ENCODE peak calls at places on chromosomes 4 and X, in nine cellular contexts. One of them, this sample, is unnamed.
A peak's percentile ranks its signal among the peaks of the same experiment; 100 is the strongest.

GRCh38 chrX:48966796-48967579 is 4.7 kb downstream of the KCND1 start:
- DNase-seq in heart right ventricle: no peak
- DNase-seq in fibroblast of mammary gland: peak; percentile 21
- DNase-seq in IMR-90: peak; percentile 55
- DNase-seq in ascending aorta: no peak
- DNase-seq in MM.1S: no peak
- DNase-seq in colonic mucosa: no peak
- DNase-seq in GM12865: no peak
- DNase-seq in uterus: no peak
- DNase-seq in this sample: no peak

GRCh38 chr4:169251291-169252235 is 19.2 kb downstream of the SH3RF1 start:
- DNase-seq in heart right ventricle: no peak
- DNase-seq in fibroblast of mammary gland: no peak
- DNase-seq in IMR-90: no peak
- DNase-seq in ascending aorta: no peak
- DNase-seq in MM.1S: no peak
- DNase-seq in colonic mucosa: peak; percentile 57
- DNase-seq in GM12865: no peak
- DNase-seq in uterus: no peak
- DNase-seq in this sample: no peak

GRCh38 chr4:54840992-54841768 is 183.4 kb downstream of the KIT start:
- DNase-seq in heart right ventricle: peak; percentile 26
- DNase-seq in fibroblast of mammary gland: peak; percentile 17
- DNase-seq in IMR-90: peak; percentile 2
- DNase-seq in ascending aorta: no peak
- DNase-seq in MM.1S: no peak
- DNase-seq in colonic mucosa: peak; percentile 18
- DNase-seq in GM12865: peak; percentile 18
- DNase-seq in uterus: no peak
- DNase-seq in this sample: no peak

GRCh38 chrX:129706395-129707072 is 32.2 kb upstream of the XPNPEP2 start:
- DNase-seq in heart right ventricle: peak; percentile 42
- DNase-seq in fibroblast of mammary gland: no peak
- DNase-seq in IMR-90: no peak
- DNase-seq in ascending aorta: peak; percentile 62
- DNase-seq in MM.1S: no peak
- DNase-seq in colonic mucosa: no peak
- DNase-seq in GM12865: no peak
- DNase-seq in uterus: no peak
- DNase-seq in this sample: no peak

GRCh38 chr4:123477804-123478209 is 81.2 kb downstream of the SPRY1 start:
- DNase-seq in heart right ventricle: peak; percentile 27
- DNase-seq in fibroblast of mammary gland: peak; percentile 47
- DNase-seq in IMR-90: peak; percentile 50
- DNase-seq in ascending aorta: peak; percentile 75
- DNase-seq in MM.1S: no peak
- DNase-seq in colonic mucosa: no peak
- DNase-seq in GM12865: peak; percentile 28
- DNase-seq in uterus: no peak
- DNase-seq in this sample: peak; percentile 28

GRCh38 chr4:102683846-102684581 is 76.8 kb downstream of the MANBA start:
- DNase-seq in heart right ventricle: no peak
- DNase-seq in fibroblast of mammary gland: no peak
- DNase-seq in IMR-90: peak; percentile 25
- DNase-seq in ascending aorta: no peak
- DNase-seq in MM.1S: no peak
- DNase-seq in colonic mucosa: no peak
- DNase-seq in GM12865: no peak
- DNase-seq in uterus: no peak
- DNase-seq in this sample: no peak

GRCh38 chrX:118637997-118638396 is 89.4 kb upstream of the IL13RA1 start:
- DNase-seq in heart right ventricle: no peak
- DNase-seq in fibroblast of mammary gland: no peak
- DNase-seq in IMR-90: peak; percentile 3
- DNase-seq in ascending aorta: no peak
- DNase-seq in MM.1S: no peak
- DNase-seq in colonic mucosa: no peak
- DNase-seq in GM12865: no peak
- DNase-seq in uterus: no peak
- DNase-seq in this sample: no peak

GRCh38 chr4:127672111-127672510 is 39.4 kb downstream of the INTU start:
- DNase-seq in heart right ventricle: no peak
- DNase-seq in fibroblast of mammary gland: no peak
- DNase-seq in IMR-90: no peak
- DNase-seq in ascending aorta: no peak
- DNase-seq in MM.1S: no peak
- DNase-seq in colonic mucosa: no peak
- DNase-seq in GM12865: no peak
- DNase-seq in uterus: no peak
- DNase-seq in this sample: no peak

GRCh38 chr4:111556141-111556781 is 589.0 kb upstream of the FAM241A start:
- DNase-seq in heart right ventricle: no peak
- DNase-seq in fibroblast of mammary gland: peak; percentile 56
- DNase-seq in IMR-90: peak; percentile 65
- DNase-seq in ascending aorta: no peak
- DNase-seq in MM.1S: no peak
- DNase-seq in colonic mucosa: no peak
- DNase-seq in GM12865: no peak
- DNase-seq in uterus: no peak
- DNase-seq in this sample: no peak

GRCh38 chrX:119686087-119686639 is 6.8 kb downstream of the SEPTIN6 start:
- DNase-seq in heart right ventricle: no peak
- DNase-seq in fibroblast of mammary gland: peak; percentile 65
- DNase-seq in IMR-90: no peak
- DNase-seq in ascending aorta: no peak
- DNase-seq in MM.1S: peak; percentile 41
- DNase-seq in colonic mucosa: no peak
- DNase-seq in GM12865: peak; percentile 79
- DNase-seq in uterus: no peak
- DNase-seq in this sample: peak; percentile 67

GRCh38 chr4:139599594-139600374 is 43.8 kb upstream of the SETD7 start:
- DNase-seq in heart right ventricle: no peak
- DNase-seq in fibroblast of mammary gland: peak; percentile 81
- DNase-seq in IMR-90: peak; percentile 73
- DNase-seq in ascending aorta: no peak
- DNase-seq in MM.1S: no peak
- DNase-seq in colonic mucosa: no peak
- DNase-seq in GM12865: no peak
- DNase-seq in uterus: no peak
- DNase-seq in this sample: no peak

GRCh38 chrX:30875957-30876356 is 13.1 kb downstream of the TAB3 start:
- DNase-seq in heart right ventricle: no peak
- DNase-seq in fibroblast of mammary gland: peak; percentile 87
- DNase-seq in IMR-90: peak; percentile 87
- DNase-seq in ascending aorta: no peak
- DNase-seq in MM.1S: no peak
- DNase-seq in colonic mucosa: no peak
- DNase-seq in GM12865: no peak
- DNase-seq in uterus: no peak
- DNase-seq in this sample: no peak

GRCh38 chr4:177229331-177229730 is 80.3 kb upstream of the NEIL3 start:
- DNase-seq in heart right ventricle: no peak
- DNase-seq in fibroblast of mammary gland: peak; percentile 21
- DNase-seq in IMR-90: peak; percentile 35
- DNase-seq in ascending aorta: no peak
- DNase-seq in MM.1S: no peak
- DNase-seq in colonic mucosa: no peak
- DNase-seq in GM12865: no peak
- DNase-seq in uterus: no peak
- DNase-seq in this sample: no peak

GRCh38 chr4:38310446-38311043 is 350.3 kb downstream of the PTTG2 start:
- DNase-seq in heart right ventricle: no peak
- DNase-seq in fibroblast of mammary gland: no peak
- DNase-seq in IMR-90: no peak
- DNase-seq in ascending aorta: no peak
- DNase-seq in MM.1S: peak; percentile 98
- DNase-seq in colonic mucosa: no peak
- DNase-seq in GM12865: peak; percentile 97
- DNase-seq in uterus: no peak
- DNase-seq in this sample: peak; percentile 19

GRCh38 chr4:168076989-168077725 is 15.2 kb upstream of the ANXA10 start:
- DNase-seq in heart right ventricle: peak; percentile 36
- DNase-seq in fibroblast of mammary gland: peak; percentile 76
- DNase-seq in IMR-90: peak; percentile 71
- DNase-seq in ascending aorta: peak; percentile 62
- DNase-seq in MM.1S: peak; percentile 62
- DNase-seq in colonic mucosa: peak; percentile 54
- DNase-seq in GM12865: peak; percentile 71
- DNase-seq in uterus: peak; percentile 13
- DNase-seq in this sample: no peak

DNA sequence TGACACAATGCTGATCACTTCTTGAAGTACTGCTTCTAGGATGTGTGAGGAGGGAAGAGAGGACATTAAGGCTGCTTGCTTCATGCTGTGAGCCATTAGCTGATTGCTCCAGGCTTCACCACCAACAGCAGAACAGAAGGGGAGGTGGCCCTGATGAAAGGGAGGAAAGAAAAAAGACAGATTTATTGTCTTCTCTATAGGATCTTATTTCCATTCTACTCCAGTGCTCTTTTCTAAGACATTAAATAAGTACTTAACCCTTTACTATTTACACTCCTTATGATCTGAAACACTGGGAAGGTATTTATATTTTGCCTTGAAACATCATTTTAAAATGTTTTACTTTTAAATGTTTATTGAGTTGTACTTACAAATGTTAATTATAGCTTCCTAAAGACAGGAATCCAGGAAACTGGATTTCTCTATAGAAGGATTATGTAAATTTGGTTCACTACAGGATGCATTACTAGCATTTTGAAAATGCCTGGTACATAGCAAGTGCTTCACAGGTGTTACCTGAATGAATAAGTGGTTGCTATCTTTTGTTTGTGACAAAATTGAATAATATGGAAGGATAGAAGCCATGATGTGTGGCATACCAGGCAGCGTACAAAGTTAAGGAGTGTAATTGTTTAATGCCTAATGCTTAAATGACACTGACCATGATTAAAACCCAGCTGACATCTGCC is 680.9 kb upstream of the ATOH1 start:
- DNase-seq in heart right ventricle: no peak
- DNase-seq in fibroblast of mammary gland: no peak
- DNase-seq in IMR-90: no peak
- DNase-seq in ascending aorta: no peak
- DNase-seq in MM.1S: no peak
- DNase-seq in colonic mucosa: no peak
- DNase-seq in GM12865: no peak
- DNase-seq in uterus: no peak
- DNase-seq in this sample: no peak
- TF ChIP-seq CTCF in heart right ventricle: no peak
- TF ChIP-seq CTCF in fibroblast of mammary gland: no peak
- TF ChIP-seq CTCF in IMR-90: no peak
- TF ChIP-seq CTCF in ascending aorta: no peak
- TF ChIP-seq CTCF in MM.1S: no peak
- TF ChIP-seq CTCF in colonic mucosa: no peak
- TF ChIP-seq CTCF in GM12865: no peak
- TF ChIP-seq CTCF in uterus: no peak
- TF ChIP-seq CTCF in this sample: no peak

GRCh38 chrX:78517124-78517523 is 142.0 kb downstream of the RTL3 start:
- DNase-seq in heart right ventricle: no peak
- DNase-seq in fibroblast of mammary gland: no peak
- DNase-seq in IMR-90: no peak
- DNase-seq in ascending aorta: no peak
- DNase-seq in MM.1S: peak; percentile 76
- DNase-seq in colonic mucosa: no peak
- DNase-seq in GM12865: peak; percentile 76
- DNase-seq in uterus: no peak
- DNase-seq in this sample: peak; percentile 69
- H3K4me3 ChIP-seq in heart right ventricle: no peak overlapping the region
- H3K4me3 ChIP-seq in fibroblast of mammary gland: no peak overlapping the region
- H3K4me3 ChIP-seq in IMR-90: no peak overlapping the region
- H3K4me3 ChIP-seq in ascending aorta: no peak overlapping the region
- H3K4me3 ChIP-seq in MM.1S: no peak overlapping the region
- H3K4me3 ChIP-seq in colonic mucosa: no peak overlapping the region
- H3K4me3 ChIP-seq in GM12865: no peak overlapping the region
- H3K4me3 ChIP-seq in uterus: no peak overlapping the region
- H3K4me3 ChIP-seq in this sample: no peak overlapping the region

DNA sequence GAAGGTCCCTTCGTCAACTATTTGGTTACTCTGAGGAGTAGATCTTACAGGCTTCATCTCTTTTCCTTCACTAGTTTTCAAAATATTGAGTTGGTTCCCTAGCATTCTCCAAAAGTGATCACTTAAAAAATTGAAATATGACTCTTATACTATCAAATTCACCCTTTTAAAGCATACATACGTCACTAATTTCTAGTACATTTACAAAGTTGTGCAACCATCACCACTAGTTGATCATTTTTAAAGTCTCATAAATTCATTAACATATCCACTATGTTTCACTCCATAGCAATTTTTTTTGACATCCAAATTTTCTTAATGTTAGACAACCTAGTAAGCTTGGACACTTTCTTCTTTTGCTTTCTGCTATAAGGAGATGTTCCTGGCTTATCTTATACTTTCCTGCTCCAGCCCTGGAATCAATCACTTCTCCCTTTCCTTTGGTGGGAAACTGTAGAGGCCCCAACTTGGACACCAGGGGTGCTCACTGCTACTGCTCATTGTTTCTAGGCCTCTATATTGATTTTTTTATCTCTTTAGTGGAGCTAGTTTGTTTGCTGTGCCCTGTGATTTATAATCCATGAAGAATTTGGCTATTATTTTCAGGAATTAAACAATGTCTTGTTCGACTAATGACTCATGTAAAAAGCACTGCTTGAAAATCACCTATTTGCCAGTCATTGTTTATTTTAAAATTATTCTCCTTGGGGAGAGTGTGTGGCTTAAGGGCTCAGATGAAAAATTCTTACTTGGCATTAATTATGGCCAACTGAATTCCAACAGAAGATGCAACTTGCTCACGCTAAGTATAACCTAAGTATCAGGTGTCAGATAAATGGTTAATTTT is 4.0 kb upstream of the ZFX start:
- DNase-seq in heart right ventricle: no peak
- DNase-seq in fibroblast of mammary gland: peak; percentile 49
- DNase-seq in IMR-90: peak; percentile 54
- DNase-seq in ascending aorta: no peak
- DNase-seq in MM.1S: no peak
- DNase-seq in colonic mucosa: no peak
- DNase-seq in GM12865: no peak
- DNase-seq in uterus: no peak
- DNase-seq in this sample: no peak
- TF ChIP-seq CTCF in heart right ventricle: no peak
- TF ChIP-seq CTCF in fibroblast of mammary gland: peak; percentile 29
- TF ChIP-seq CTCF in IMR-90: no peak
- TF ChIP-seq CTCF in ascending aorta: no peak
- TF ChIP-seq CTCF in MM.1S: no peak
- TF ChIP-seq CTCF in colonic mucosa: no peak
- TF ChIP-seq CTCF in GM12865: no peak
- TF ChIP-seq CTCF in uterus: no peak
- TF ChIP-seq CTCF in this sample: no peak

GRCh38 chr4:152537881-152538280 is 2.0 kb upstream of the FBXW7 start:
- DNase-seq in heart right ventricle: no peak
- DNase-seq in fibroblast of mammary gland: no peak
- DNase-seq in IMR-90: no peak
- DNase-seq in ascending aorta: no peak
- DNase-seq in MM.1S: no peak
- DNase-seq in colonic mucosa: no peak
- DNase-seq in GM12865: no peak
- DNase-seq in uterus: no peak
- DNase-seq in this sample: no peak
- H3K4me3 ChIP-seq in heart right ventricle: peak overlapping the region; percentile 100
- H3K4me3 ChIP-seq in fibroblast of mammary gland: peak overlapping the region; percentile 7
- H3K4me3 ChIP-seq in IMR-90: no peak overlapping the region
- H3K4me3 ChIP-seq in ascending aorta: no peak overlapping the region
- H3K4me3 ChIP-seq in MM.1S: peak overlapping the region; percentile 94
- H3K4me3 ChIP-seq in colonic mucosa: no peak overlapping the region
- H3K4me3 ChIP-seq in GM12865: peak overlapping the region; percentile 56
- H3K4me3 ChIP-seq in uterus: no peak overlapping the region
- H3K4me3 ChIP-seq in this sample: no peak overlapping the region

This sample was measured in CD8-positive, alpha-beta T cell.